ENCODE peak calls at places on chromosome 2, in four cellular contexts. P is NCI-H2029 treated with DMSO at 0.1 percent for 48 hours, M is T-helper 2 cell, X is Calu3. N is an unnamed sample.

GRCh38 chr2:46796843-46797625 is 118.6 kb downstream of the MCFD2 start:
- DNase-seq in X (no peak), P (no peak), M (no peak), N (no peak)

GRCh38 chr2:127355407-127356008 is 32.3 kb downstream of the MAP3K2 start:
- DNase-seq in M (peak), P (no peak), X (peak), N (peak)

GRCh38 chr2:98952971-98953370 is 16.9 kb upstream of the CRACDL start:
- DNase-seq in X (no peak), P (no peak), M (no peak), N (no peak)

GRCh38 chr2:111909079-111909478 is 10.7 kb downstream of the MERTK start:
- DNase-seq in M (no peak), X (no peak), P (no peak), N (peak)

GRCh38 chr2:55163258-55163657 is 68.8 kb downstream of the CLHC1 start:
- DNase-seq in X (no peak), P (no peak), M (no peak), N (no peak)

GRCh38 chr2:111633139-111633538 is 250.9 kb downstream of the ANAPC1 start:
- DNase-seq in M (no peak), X (no peak), P (no peak), N (no peak)

GRCh38 chr2:105853354-105854088 is 108.8 kb downstream of the NCK2 start:
- DNase-seq in P (no peak), X (peak), M (no peak), N (no peak)

GRCh38 chr2:85758361-85759256 is 4.8 kb downstream of the ATOH8 start:
- DNase-seq in P (no peak), X (no peak), M (no peak), N (no peak)

GRCh38 chr2:144477943-144478283 is 42.0 kb downstream of the ZEB2 start:
- DNase-seq in M (no peak), P (no peak), X (no peak), N (no peak)

GRCh38 chr2:105375001-105375561 is 23.8 kb downstream of the FHL2 start:
- DNase-seq in P (no peak), M (no peak), X (no peak), N (no peak)

GRCh38 chr2:120347387-120348010 is 1.6 kb downstream of the INHBB start:
- DNase-seq in M (no peak), P (peak), X (no peak), N (no peak)

GRCh38 chr2:101450965-101451364 is 23.9 kb downstream of the RFX8 start:
- DNase-seq in M (no peak), P (no peak), X (no peak), N (no peak)

GRCh38 chr2:234905547-234906260 is 46.1 kb upstream of the SH3BP4 start:
- DNase-seq in M (no peak), P (no peak), X (no peak), N (peak)

N was measured in ACHN.